ENCODE peak calls at places on chromosome 1, in five cellular contexts. L is HuH-7.5, H is GM04504, X is nucleus accumbens, B is NCI-H1436. C is an unnamed sample.

GRCh38 chr1:76279387-76279748 is 204.8 kb downstream of the ST6GALNAC3 start:
- DNase-seq in L (no peak), H (no peak), X (peak), B (no peak), C (no peak)

GRCh38 chr1:116990612-116991151 is 10.9 kb upstream of the CD101 start:
- DNase-seq in L (no peak), H (no peak), X (peak), B (no peak), C (no peak)

GRCh38 chr1:7666249-7666648 is 104.8 kb upstream of the VAMP3 start:
- DNase-seq in L (no peak), H (no peak), X (no peak), B (no peak), C (no peak)

GRCh38 chr1:22830747-22831340 is 120.2 kb downstream of the EPHB2 start:
- DNase-seq in L (no peak), H (no peak), X (no peak), B (no peak), C (no peak)

GRCh38 chr1:38577385-38577784 is 282.2 kb downstream of the RRAGC start:
- DNase-seq in L (no peak), H (no peak), X (no peak), B (no peak), C (no peak)

GRCh38 chr1:151131832-151132675 is 14.4 kb downstream of the SEMA6C start:
- DNase-seq in L (peak), H (no peak), X (no peak), B (no peak), C (peak)

GRCh38 chr1:246302671-246303317 is 204.3 kb downstream of the SMYD3 start:
- DNase-seq in L (no peak), H (no peak), X (no peak), B (no peak), C (no peak)

GRCh38 chr1:25157846-25158245 is 74.5 kb downstream of the SYF2 start:
- DNase-seq in L (no peak), H (no peak), X (no peak), B (no peak), C (no peak)

GRCh38 chr1:182389619-182390047 is 2.0 kb downstream of the GLUL start:
- DNase-seq in L (no peak), H (no peak), X (peak), B (no peak), C (no peak)

GRCh38 chr1:30140566-30140965 is 582.8 kb downstream of the MATN1 start:
- DNase-seq in L (no peak), H (no peak), X (no peak), B (no peak), C (no peak)

C was measured in occipital lobe.